ENCODE peak calls at places on chromosomes 12 and 14, in four cellular contexts. W is K562, O is ovary, X is pancreas. J is an unnamed sample.

GRCh38 chr14:103433902-103434563 is 48.8 kb downstream of the MARK3 start:
- DNase-seq in W (no peak), O (no peak), X (no peak), J (no peak)

GRCh38 chr14:37584211-37585100 is 10.6 kb downstream of the FOXA1 start:
- DNase-seq in W (no peak), O (no peak), X (peak), J (no peak)

GRCh38 chr14:67932708-67933107 is 113.1 kb downstream of the RAD51B start:
- DNase-seq in W (no peak), O (no peak), X (no peak), J (no peak)

GRCh38 chr12:13044859-13045384 is 741 bp downstream of the FAM234B start:
- DNase-seq in W (no peak), O (no peak), X (no peak), J (no peak)

GRCh38 chr14:99663716-99664635 is 19.0 kb downstream of the HHIPL1 start:
- DNase-seq in W (no peak), O (no peak), X (no peak), J (peak)

GRCh38 chr14:55356913-55357312 is 54.7 kb downstream of the ATG14 start:
- DNase-seq in W (no peak), O (no peak), X (no peak), J (no peak)

GRCh38 chr14:31477248-31477647 is 10.6 kb downstream of the GPR33 start:
- DNase-seq in W (no peak), O (no peak), X (no peak), J (no peak)

GRCh38 chr14:104309657-104310369 is 171.4 kb downstream of the KIF26A start:
- DNase-seq in W (no peak), O (peak), X (no peak), J (no peak)

GRCh38 chr12:46265734-46266133 is 3.1 kb downstream of the SLC38A1 start:
- DNase-seq in W (no peak), O (no peak), X (no peak), J (no peak)

GRCh38 chr14:94355191-94355794 is 32.2 kb upstream of the SERPINA6 start:
- DNase-seq in W (no peak), O (peak), X (peak), J (peak)

GRCh38 chr12:45615268-45615667 is 114.2 kb upstream of the ARID2 start:
- DNase-seq in W (no peak), O (no peak), X (no peak), J (no peak)

GRCh38 chr14:104130974-104131651 is 7.3 kb upstream of the KIF26A start:
- DNase-seq in W (no peak), O (peak), X (peak), J (peak)

GRCh38 chr14:69658664-69659261 is 47.4 kb downstream of the SUSD6 start:
- DNase-seq in W (peak), O (no peak), X (no peak), J (no peak)

GRCh38 chr14:68820999-68821683 is 28.3 kb upstream of the ZFP36L1 start:
- DNase-seq in W (no peak), O (no peak), X (no peak), J (no peak)

GRCh38 chr12:132190012-132190755 is 45.9 kb downstream of the NOC4L start:
- DNase-seq in W (no peak), O (peak), X (no peak), J (no peak)

GRCh38 chr14:74566174-74567125 is 45.6 kb downstream of the LTBP2 start:
- DNase-seq in W (no peak), O (no peak), X (no peak), J (no peak)

GRCh38 chr14:38505221-38506095 is 249.6 kb upstream of the CLEC14A start:
- DNase-seq in W (no peak), O (no peak), X (no peak), J (no peak)

GRCh38 chr14:90520326-90520725 is 123.5 kb downstream of the CALM1 start:
- DNase-seq in W (no peak), O (no peak), X (no peak), J (no peak)

GRCh38 chr12:89328483-89329030 is 23.7 kb downstream of the DUSP6 start:
- DNase-seq in W (no peak), O (no peak), X (no peak), J (peak)

GRCh38 chr14:22476005-22476751 is 112.8 kb downstream of the DAD1 start:
- DNase-seq in W (no peak), O (no peak), X (no peak), J (no peak)

GRCh38 chr14:51845811-51846210 is 14.6 kb upstream of the GNG2 start:
- DNase-seq in W (no peak), O (no peak), X (no peak), J (no peak)

GRCh38 chr12:76018111-76018510 is 13.5 kb downstream of the PHLDA1 start:
- DNase-seq in W (no peak), O (no peak), X (no peak), J (no peak)

GRCh38 chr12:125528300-125528699 is 463.1 kb downstream of the AACS start:
- DNase-seq in W (no peak), O (no peak), X (no peak), J (no peak)

DNA sequence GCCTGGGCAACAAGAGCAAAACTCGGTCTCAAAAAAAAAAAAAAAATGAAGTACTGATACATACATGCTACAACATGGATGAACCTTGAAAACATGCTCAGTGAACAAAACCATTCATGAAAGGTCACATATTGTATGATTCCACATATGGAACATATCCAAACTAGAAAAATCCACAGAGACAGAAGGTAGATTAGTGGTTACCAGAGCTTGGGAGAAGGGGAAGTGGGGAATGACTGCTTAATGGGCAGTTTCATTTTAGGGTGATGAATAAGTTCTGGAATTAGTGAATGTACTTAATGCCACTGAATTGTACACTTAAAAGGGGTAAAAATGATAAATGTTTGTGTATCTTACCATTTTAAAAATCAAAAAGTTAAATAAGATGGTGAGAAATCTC is 2.7 kb downstream of the ITGB7 start:
- DNase-seq in W (no peak), O (no peak), X (no peak), J (no peak)
- H3K27ac ChIP-seq in W (no peak), O (no peak), X (no peak), J (no peak)

GRCh38 chr12:53984901-53985357 is at the start of gene HOXC10:
- DNase-seq in W (peak), O (peak), X (peak), J (peak)

GRCh38 chr12:53987748-53988147 is 2.8 kb downstream of the HOXC10 start:
- DNase-seq in W (peak), O (no peak), X (no peak), J (no peak)

GRCh38 chr12:53986686-53987180 is 1.8 kb downstream of the HOXC10 start:
- DNase-seq in W (no peak), O (no peak), X (no peak), J (no peak)

GRCh38 chr12:53985358-53985899 is 483 bp downstream of the HOXC10 start:
- DNase-seq in W (no peak), O (no peak), X (no peak), J (no peak)

GRCh38 chr12:53985900-53986685 is 1.1 kb downstream of the HOXC10 start:
- DNase-seq in W (no peak), O (no peak), X (no peak), J (no peak)
- H3K27ac ChIP-seq in W (no peak), O (no peak), X (no peak), J (no peak)

GRCh38 chr12:1680804-1681492 is 9.9 kb upstream of the ADIPOR2 start:
- DNase-seq in W (peak), O (no peak), X (no peak), J (no peak)
- H3K27ac ChIP-seq in W (no peak), O (no peak), X (no peak), J (no peak)

GRCh38 chr14:97301931-97302559 is 504.9 kb downstream of the VRK1 start:
- DNase-seq in W (no peak), O (no peak), X (no peak), J (no peak)

GRCh38 chr14:97311411-97311810 is 514.2 kb downstream of the VRK1 start:
- DNase-seq in W (no peak), O (no peak), X (no peak), J (no peak)

GRCh38 chr14:97306785-97307246 is 509.6 kb downstream of the VRK1 start:
- DNase-seq in W (no peak), O (no peak), X (no peak), J (no peak)

DNA sequence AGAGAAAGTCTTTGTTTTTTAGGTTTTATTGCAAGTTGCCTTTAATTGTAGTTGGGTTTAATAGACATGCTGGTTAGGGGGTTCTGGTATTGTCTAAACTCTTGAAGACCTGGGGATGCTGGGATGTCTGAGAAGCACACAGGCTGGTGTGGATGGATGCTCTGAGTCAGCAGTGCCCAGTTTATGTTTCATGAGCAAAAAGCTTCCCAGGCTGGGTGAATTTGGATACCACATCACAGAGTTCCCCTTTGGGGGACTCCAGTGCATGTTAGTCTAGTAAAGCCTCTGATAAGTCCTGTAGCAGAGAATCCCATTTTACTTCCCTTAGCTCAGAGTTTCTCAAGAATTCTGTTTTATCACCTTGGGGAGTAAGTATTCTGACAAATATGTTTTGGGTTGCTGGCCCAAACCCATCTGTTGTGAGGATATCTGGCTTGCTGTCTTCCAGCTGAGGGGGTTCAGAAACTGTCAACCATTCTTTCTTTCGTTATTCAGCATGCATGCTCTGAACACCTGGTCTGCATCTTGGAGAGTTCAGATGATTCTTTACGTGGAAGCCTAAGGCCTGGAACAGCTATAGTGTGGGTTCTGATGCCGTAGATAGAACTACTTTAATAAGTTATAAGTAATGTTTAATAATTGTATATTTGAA is 509.1 kb downstream of the VRK1 start:
- DNase-seq in W (no peak), O (no peak), X (no peak), J (no peak)
- H3K27ac ChIP-seq in W (no peak), O (no peak), X (no peak), J (peak)

GRCh38 chr12:104216461-104217058 is 981 bp downstream of the TXNRD1 start:
- DNase-seq in W (no peak), O (no peak), X (no peak), J (no peak)
- H3K27ac ChIP-seq in W (no peak), O (peak), X (no peak), J (no peak)

GRCh38 chr14:65098586-65098985 is 3.7 kb downstream of the MAX start:
- DNase-seq in W (no peak), O (no peak), X (no peak), J (no peak)

GRCh38 chr14:65095633-65096205 is 6.6 kb downstream of the MAX start:
- DNase-seq in W (no peak), O (peak), X (peak), J (peak)

GRCh38 chr14:65092340-65092739 is 10.0 kb downstream of the MAX start:
- DNase-seq in W (no peak), O (no peak), X (no peak), J (no peak)

GRCh38 chr14:65100905-65101541 is 1.3 kb downstream of the MAX start:
- DNase-seq in W (no peak), O (no peak), X (no peak), J (no peak)

DNA sequence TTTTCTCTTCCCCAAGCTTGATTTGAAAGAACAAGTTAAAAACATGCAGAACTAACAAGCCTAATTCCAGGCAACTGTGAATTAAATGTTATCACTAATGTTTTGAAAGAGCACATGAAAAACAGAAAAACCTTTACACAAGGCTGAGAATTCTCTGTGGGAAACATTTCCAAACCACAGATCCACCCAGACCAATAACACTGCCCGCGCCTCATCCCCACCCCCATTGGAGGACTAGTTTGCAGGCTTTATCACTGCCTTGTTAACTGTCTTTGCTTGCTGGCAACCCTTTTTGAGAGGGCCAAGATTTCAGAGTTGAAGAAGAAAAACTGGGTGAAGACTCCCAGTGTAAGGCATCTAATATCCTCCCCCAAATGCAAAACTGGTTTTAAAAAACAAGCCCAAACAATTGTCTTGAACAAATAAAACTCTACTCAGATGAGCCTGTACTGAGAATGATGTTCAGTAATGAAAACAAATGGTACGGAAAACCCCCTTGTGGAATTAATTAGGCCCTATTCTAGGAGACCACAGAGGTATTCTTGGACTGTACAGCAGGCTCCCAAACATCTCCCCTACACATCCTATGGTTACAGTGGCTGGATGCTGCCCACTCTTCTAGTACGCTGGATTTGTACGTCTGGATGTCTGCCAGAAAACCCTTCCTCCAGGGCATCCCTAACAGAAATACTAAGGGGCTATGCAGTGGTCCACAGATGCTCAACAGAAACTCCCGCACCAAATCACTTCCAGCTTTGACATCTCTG is 5.8 kb downstream of the MAX start:
- DNase-seq in W (peak), O (peak), X (no peak), J (no peak)
- H3K27ac ChIP-seq in W (peak), O (no peak), X (no peak), J (peak)